ENCODE peak calls at places on chromosomes 6 and 20, in ten cellular contexts. X is NCI-H774; A is effector CD4-positive, alpha-beta T cell; W is HTR-8/SVneo; M is naive thymus-derived CD8-positive, alpha-beta T cell; S is GM13976; P is activated T-helper 1 cell treated with Interleukin-2 at 50 U/mL for 16 hours; K is anterior cingulate cortex; E is stimulated activated CD4-positive, alpha-beta T cell treated with anti-CD3 and anti-CD28 coated beads, Interleukin-4, amount 100 ng/mL, for 48 hours; G is lower lobe of right lung. T is an unnamed sample.

GRCh38 chr20:35702051-35702823 is 3.0 kb downstream of the ROMO1 start:
- DNase-seq in A (no peak), E (no peak), S (no peak), G (no peak), W (no peak), X (no peak), K (no peak), P (no peak), M (no peak), T (peak; percentile 18)

GRCh38 chr6:66210964-66211363 is 503.9 kb upstream of the EYS start:
- DNase-seq in X (no peak), E (no peak), G (no peak), A (no peak), P (no peak), K (no peak), M (no peak), S (no peak), W (no peak), T (no peak)

GRCh38 chr20:39066464-39066863 is 104.3 kb downstream of the DHX35 start:
- DNase-seq in A (no peak), K (no peak), P (no peak), X (no peak), E (no peak), G (no peak), M (no peak), W (no peak), S (no peak), T (no peak)

GRCh38 chr6:30544666-30545272 is 11.5 kb downstream of the GNL1 start:
- DNase-seq in W (peak; percentile 72), A (no peak), X (peak; percentile 15), P (no peak), S (peak; percentile 64), E (no peak), M (no peak), G (no peak), K (no peak), T (peak; percentile 56)

GRCh38 chr6:110530671-110531070 is 54.3 kb upstream of the SLC22A16 start:
- DNase-seq in A (no peak), X (no peak), E (no peak), S (no peak), W (no peak), P (no peak), G (no peak), M (no peak), K (no peak), T (no peak)

GRCh38 chr6:142854589-142855488 is 90.1 kb downstream of the HIVEP2 start:
- DNase-seq in W (no peak), X (no peak), M (no peak), S (no peak), G (no peak), K (no peak), P (no peak), A (no peak), E (no peak), T (no peak)

GRCh38 chr6:151440930-151441329 is 11.0 kb downstream of the RMND1 start:
- DNase-seq in P (no peak), E (no peak), A (no peak), K (no peak), S (peak; percentile 37), G (no peak), X (no peak), M (no peak), W (no peak), T (peak; percentile 15)

GRCh38 chr6:134675110-134676038 is 274.5 kb downstream of the ALDH8A1 start:
- DNase-seq in P (no peak), W (no peak), S (no peak), K (no peak), E (no peak), M (no peak), A (no peak), X (peak; percentile 78), G (no peak), T (no peak)

GRCh38 chr6:132888701-132889100 is 74.3 kb downstream of the RPS12 start:
- DNase-seq in W (no peak), S (no peak), A (no peak), E (no peak), X (no peak), P (no peak), G (no peak), M (no peak), K (no peak), T (peak; percentile 58)

GRCh38 chr6:54060286-54060685 is 51.0 kb upstream of the MLIP start:
- DNase-seq in K (no peak), S (no peak), E (no peak), W (peak; percentile 17), X (no peak), P (no peak), G (no peak), A (no peak), M (no peak), T (peak; percentile 53)

GRCh38 chr6:52994031-52994788 is 874 bp downstream of the GSTA4 start:
- DNase-seq in S (no peak), A (no peak), W (no peak), X (peak; percentile 29), G (no peak), M (no peak), P (no peak), K (peak; percentile 56), E (no peak), T (peak; percentile 41)

GRCh38 chr6:133892444-133893323 is 3.8 kb downstream of the TCF21 start:
- DNase-seq in A (no peak), M (no peak), K (no peak), X (no peak), G (no peak), S (no peak), E (no peak), P (no peak), W (no peak), T (no peak)

GRCh38 chr6:29627762-29628418 is 5.1 kb downstream of the GABBR1 start:
- DNase-seq in S (peak; percentile 80), K (peak; percentile 67), X (peak; percentile 14), P (peak; percentile 39), G (peak; percentile 67), M (peak; percentile 76), A (peak; percentile 53), E (peak; percentile 34), W (peak; percentile 90), T (peak; percentile 78)

GRCh38 chr20:45067558-45067957 is 33.4 kb downstream of the KCNS1 start:
- DNase-seq in K (no peak), A (no peak), W (no peak), S (no peak), X (no peak), G (no peak), M (no peak), P (no peak), E (no peak), T (peak; percentile 49)

GRCh38 chr6:42179956-42180335 is 6.8 kb downstream of the GUCA1A start:
- DNase-seq in K (no peak), G (no peak), S (no peak), X (no peak), E (peak; percentile 32), M (no peak), A (no peak), P (no peak), W (no peak), T (no peak)

GRCh38 chr20:18653736-18654447 is 66.0 kb downstream of the DTD1 start:
- DNase-seq in W (no peak), E (no peak), S (no peak), X (no peak), P (no peak), M (no peak), K (no peak), G (no peak), A (no peak), T (no peak)

GRCh38 chr20:43583982-43584432 is 6.7 kb upstream of the IFT52 start:
- DNase-seq in X (no peak), K (peak; percentile 51), A (no peak), E (no peak), S (no peak), P (no peak), M (no peak), G (peak; percentile 73), W (peak; percentile 92), T (peak; percentile 95)

GRCh38 chr6:142731611-142732010 is 213.4 kb downstream of the HIVEP2 start:
- DNase-seq in P (no peak), X (no peak), E (no peak), K (no peak), G (no peak), A (no peak), W (no peak), S (no peak), M (no peak), T (no peak)

GRCh38 chr6:150600302-150601017 is 775 bp downstream of the PLEKHG1 start:
- DNase-seq in M (peak; percentile 74), E (peak; percentile 47), X (peak; percentile 70), P (peak; percentile 31), G (peak; percentile 78), K (peak; percentile 51), S (peak; percentile 83), A (peak; percentile 30), W (peak; percentile 55), T (peak; percentile 75)

GRCh38 chr6:164151161-164151728 is 736.7 kb downstream of the QKI start:
- DNase-seq in M (no peak), K (peak; percentile 78), S (no peak), P (no peak), E (no peak), A (no peak), G (no peak), X (peak; percentile 46), W (no peak), T (peak; percentile 37)

GRCh38 chr20:44580581-44581268 is 1.7 kb upstream of the PKIG start:
- DNase-seq in K (no peak), E (no peak), W (no peak), M (no peak), G (no peak), P (no peak), X (no peak), A (no peak), S (no peak), T (no peak)

GRCh38 chr6:16674666-16675392 is 86.4 kb downstream of the ATXN1 start:
- DNase-seq in E (no peak), S (no peak), A (no peak), P (no peak), M (no peak), W (no peak), X (no peak), G (no peak), K (no peak), T (peak; percentile 81)

GRCh38 chr6:5995705-5996686 is 10.7 kb downstream of the NRN1 start:
- DNase-seq in M (no peak), A (no peak), G (peak; percentile 75), E (no peak), S (no peak), K (peak; percentile 23), W (peak; percentile 71), X (no peak), P (no peak), T (no peak)

GRCh38 chr6:82178084-82178758 is 69.3 kb downstream of the IBTK start:
- DNase-seq in W (peak; percentile 10), S (no peak), A (no peak), K (no peak), P (no peak), G (no peak), X (peak; percentile 54), E (no peak), M (no peak), T (peak; percentile 18)